ENCODE peak calls at places on chromosomes 2 and 18, in six cellular contexts. U is activated T-cell treated with anti-CD3 and anti-CD28 coated beads for 24 hours; B is NCI-H1092 treated with DMSO at 0.1 percent for 48 hours; O is germinal center; Y is CD8-positive, alpha-beta T cell; T is nucleus accumbens. H is an unnamed sample.

GRCh38 chr2:113000436-113000835 is 4.8 kb upstream of the IL36A start:
- DNase-seq in U (no peak), B (no peak), O (no peak), Y (no peak), T (no peak), H (no peak)

GRCh38 chr2:153230977-153231376 is 247.6 kb downstream of the RPRM start:
- DNase-seq in U (no peak), B (peak; percentile 28), O (no peak), Y (no peak), T (no peak), H (no peak)

GRCh38 chr2:145186303-145186702 is 666.4 kb upstream of the ZEB2 start:
- DNase-seq in U (no peak), B (no peak), O (peak; percentile 34), Y (no peak), T (peak; percentile 0), H (no peak)

GRCh38 chr18:850960-851359 is 38.9 kb upstream of the YES1 start:
- DNase-seq in U (no peak), B (no peak), O (no peak), Y (no peak), T (no peak), H (no peak)

GRCh38 chr18:46335551-46336059 is 231.4 kb downstream of the HAUS1 start:
- DNase-seq in U (no peak), B (peak; percentile 65), O (no peak), Y (no peak), T (no peak), H (no peak)

GRCh38 chr2:55887906-55888625 is 35.5 kb downstream of the EFEMP1 start:
- DNase-seq in U (no peak), B (no peak), O (no peak), Y (no peak), T (no peak), H (no peak)

GRCh38 chr2:116366212-116366611 is 1448.3 kb upstream of the DDX18 start:
- DNase-seq in U (no peak), B (no peak), O (no peak), Y (no peak), T (no peak), H (no peak)

GRCh38 chr2:145006957-145007672 is 487.2 kb upstream of the ZEB2 start:
- DNase-seq in U (no peak), B (no peak), O (no peak), Y (no peak), T (no peak), H (no peak)

GRCh38 chr2:239502430-239503221 is 101.8 kb upstream of the HDAC4 start:
- DNase-seq in U (no peak), B (peak; percentile 88), O (no peak), Y (no peak), T (no peak), H (no peak)

GRCh38 chr2:183037281-183037659 is 987 bp downstream of the NCKAP1 start:
- DNase-seq in U (no peak), B (peak; percentile 32), O (no peak), Y (no peak), T (no peak), H (no peak)

GRCh38 chr2:225668606-225669266 is 269.2 kb downstream of the NYAP2 start:
- DNase-seq in U (peak; percentile 4), B (peak; percentile 37), O (peak; percentile 30), Y (no peak), T (no peak), H (peak; percentile 29)

GRCh38 chr18:44537521-44537920 is 143.2 kb upstream of the SETBP1 start:
- DNase-seq in U (no peak), B (no peak), O (no peak), Y (no peak), T (no peak), H (no peak)

GRCh38 chr2:19474128-19474527 is 115.7 kb upstream of the OSR1 start:
- DNase-seq in U (peak; percentile 2), B (no peak), O (no peak), Y (peak; percentile 55), T (no peak), H (peak; percentile 10)

GRCh38 chr2:12014088-12014960 is 267.9 kb downstream of the LPIN1 start:
- DNase-seq in U (no peak), B (peak; percentile 15), O (no peak), Y (no peak), T (no peak), H (no peak)

GRCh38 chr2:215998636-215999035 is 14.7 kb downstream of the MREG start:
- DNase-seq in U (no peak), B (no peak), O (no peak), Y (no peak), T (no peak), H (no peak)

GRCh38 chr18:57439985-57440330 is 4.8 kb downstream of the ONECUT2 start:
- DNase-seq in U (no peak), B (no peak), O (no peak), Y (no peak), T (no peak), H (peak; percentile 19)

GRCh38 chr2:187422277-187422676 is 25.8 kb downstream of the CALCRL start:
- DNase-seq in U (no peak), B (no peak), O (no peak), Y (no peak), T (no peak), H (no peak)

GRCh38 chr2:234291765-234292204 is 205.1 kb downstream of the ARL4C start:
- DNase-seq in U (no peak), B (peak; percentile 31), O (no peak), Y (peak; percentile 58), T (no peak), H (no peak)

GRCh38 chr2:40758778-40759177 is 306.9 kb upstream of the SLC8A1 start:
- DNase-seq in U (no peak), B (no peak), O (no peak), Y (no peak), T (no peak), H (no peak)

GRCh38 chr2:130391872-130392670 is 36.2 kb downstream of the PTPN18 start:
- DNase-seq in U (no peak), B (peak; percentile 60), O (peak; percentile 1), Y (no peak), T (no peak), H (no peak)

GRCh38 chr2:40240067-40240466 is 211.8 kb downstream of the SLC8A1 start:
- DNase-seq in U (no peak), B (peak; percentile 75), O (no peak), Y (no peak), T (no peak), H (no peak)

GRCh38 chr2:9738718-9739496 is 104.4 kb upstream of the TAF1B start:
- DNase-seq in U (no peak), B (no peak), O (no peak), Y (no peak), T (no peak), H (peak; percentile 28)

GRCh38 chr2:101803128-101803527 is 105.6 kb downstream of the MAP4K4 start:
- DNase-seq in U (no peak), B (no peak), O (no peak), Y (no peak), T (no peak), H (no peak)

GRCh38 chr2:165058471-165059265 is 103.3 kb upstream of the SLC38A11 start:
- DNase-seq in U (no peak), B (no peak), O (no peak), Y (no peak), T (no peak), H (no peak)

GRCh38 chr2:200172944-200173481 is 133.5 kb upstream of the SPATS2L start:
- DNase-seq in U (no peak), B (no peak), O (no peak), Y (no peak), T (no peak), H (no peak)

GRCh38 chr2:192195548-192196418 is 1.1 kb upstream of the TMEFF2 start:
- DNase-seq in U (no peak), B (no peak), O (peak; percentile 3), Y (peak; percentile 14), T (peak; percentile 80), H (peak; percentile 25)

GRCh38 chr2:165621086-165621560 is 151.6 kb downstream of the CSRNP3 start:
- DNase-seq in U (no peak), B (no peak), O (no peak), Y (no peak), T (no peak), H (no peak)

GRCh38 chr2:148614024-148614331 is 30.6 kb upstream of the EPC2 start:
- DNase-seq in U (no peak), B (no peak), O (no peak), Y (no peak), T (no peak), H (no peak)

GRCh38 chr2:151381266-151381665 is 23.9 kb downstream of the TNFAIP6 start:
- DNase-seq in U (no peak), B (no peak), O (no peak), Y (no peak), T (no peak), H (no peak)

H was measured in GM10248.